ENCODE peak calls at places on chromosomes 16 and 17, in four cellular contexts. One of them, this sample, is unnamed.

GRCh38 chr16:47247691-47248090 is 103.9 kb upstream of the NETO2 start:
- DNase-seq in lung: no peak
- DNase-seq in esophagus squamous epithelium: no peak
- DNase-seq in endothelial cell of umbilical vein: no peak
- DNase-seq in this sample: no peak

GRCh38 chr17:3927628-3928010 is 11.4 kb upstream of the P2RX1 start:
- DNase-seq in esophagus squamous epithelium: no peak
- DNase-seq in lung: no peak
- DNase-seq in endothelial cell of umbilical vein: no peak
- DNase-seq in this sample: no peak

GRCh38 chr17:45316271-45317112 is at the start of gene MAP3K14:
- DNase-seq in lung: peak; percentile 67
- DNase-seq in endothelial cell of umbilical vein: peak; percentile 82
- DNase-seq in esophagus squamous epithelium: no peak
- DNase-seq in this sample: no peak

GRCh38 chr17:1143573-1143972 is 36.2 kb downstream of the ABR start:
- DNase-seq in esophagus squamous epithelium: no peak
- DNase-seq in endothelial cell of umbilical vein: no peak
- DNase-seq in lung: no peak
- DNase-seq in this sample: no peak

GRCh38 chr17:40191237-40192208 is 14.3 kb downstream of the RAPGEFL1 start:
- DNase-seq in endothelial cell of umbilical vein: peak; percentile 88
- DNase-seq in esophagus squamous epithelium: peak; percentile 28
- DNase-seq in lung: peak; percentile 68
- DNase-seq in this sample: no peak

GRCh38 chr16:57656342-57656955 is 11.7 kb upstream of the ADGRG3 start:
- DNase-seq in esophagus squamous epithelium: no peak
- DNase-seq in endothelial cell of umbilical vein: no peak
- DNase-seq in lung: no peak
- DNase-seq in this sample: no peak

GRCh38 chr17:17523714-17524075 is 27.5 kb upstream of the RASD1 start:
- DNase-seq in lung: no peak
- DNase-seq in endothelial cell of umbilical vein: no peak
- DNase-seq in esophagus squamous epithelium: no peak
- DNase-seq in this sample: no peak

GRCh38 chr17:76442341-76443338 is 10.3 kb downstream of the UBE2O start:
- DNase-seq in endothelial cell of umbilical vein: peak; percentile 30
- DNase-seq in lung: no peak
- DNase-seq in esophagus squamous epithelium: no peak
- DNase-seq in this sample: no peak

GRCh38 chr16:7331997-7332396 is 648 bp upstream of the RBFOX1 start:
- DNase-seq in lung: no peak
- DNase-seq in esophagus squamous epithelium: no peak
- DNase-seq in endothelial cell of umbilical vein: no peak
- DNase-seq in this sample: no peak

GRCh38 chr16:86304868-86305267 is 205.5 kb upstream of the FOXF1 start:
- DNase-seq in lung: no peak
- DNase-seq in endothelial cell of umbilical vein: no peak
- DNase-seq in esophagus squamous epithelium: no peak
- DNase-seq in this sample: no peak

GRCh38 chr16:65200857-65201256 is 79.0 kb upstream of the CDH11 start:
- DNase-seq in esophagus squamous epithelium: no peak
- DNase-seq in endothelial cell of umbilical vein: no peak
- DNase-seq in lung: no peak
- DNase-seq in this sample: no peak

GRCh38 chr16:19613834-19614233 is 58.3 kb downstream of the VPS35L start:
- DNase-seq in lung: no peak
- DNase-seq in endothelial cell of umbilical vein: no peak
- DNase-seq in esophagus squamous epithelium: no peak
- DNase-seq in this sample: no peak

GRCh38 chr17:40371261-40371929 is 6.9 kb upstream of the GJD3 start:
- DNase-seq in esophagus squamous epithelium: no peak
- DNase-seq in endothelial cell of umbilical vein: no peak
- DNase-seq in lung: no peak
- DNase-seq in this sample: no peak

GRCh38 chr17:11240841-11241610 is at the start of gene SHISA6:
- DNase-seq in esophagus squamous epithelium: no peak
- DNase-seq in endothelial cell of umbilical vein: no peak
- DNase-seq in lung: no peak
- DNase-seq in this sample: no peak

GRCh38 chr17:81097943-81098308 is 63.0 kb downstream of the BAIAP2 start:
- DNase-seq in esophagus squamous epithelium: no peak
- DNase-seq in lung: no peak
- DNase-seq in endothelial cell of umbilical vein: no peak
- DNase-seq in this sample: no peak

DNA sequence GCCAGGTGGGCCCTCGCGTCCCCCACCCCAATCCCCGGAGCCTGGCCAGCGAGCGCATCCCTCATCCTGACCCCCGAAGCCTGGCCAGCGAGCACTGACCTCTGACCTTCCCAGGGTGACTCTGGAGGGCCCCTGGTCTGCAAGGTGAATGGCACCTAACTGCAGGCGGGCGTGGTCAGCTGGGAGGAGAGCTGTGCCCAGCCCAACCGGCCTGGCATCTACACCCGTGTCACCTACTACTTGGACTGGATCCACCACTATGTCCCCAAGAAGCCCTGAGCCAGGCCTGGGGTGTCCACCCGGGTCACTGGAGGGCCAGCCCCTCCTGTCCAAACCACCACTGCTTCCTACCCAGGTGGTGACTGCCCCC is 2.3 kb downstream of the TPSD1 start:
- DNase-seq in endothelial cell of umbilical vein: no peak
- DNase-seq in lung: no peak
- DNase-seq in esophagus squamous epithelium: no peak
- DNase-seq in this sample: no peak
- H3K27me3 ChIP-seq in endothelial cell of umbilical vein: peaks cover 25% of the 10 kb centered on the region
- H3K27me3 ChIP-seq in lung: peaks cover 17% of the 10 kb centered on the region
- H3K27me3 ChIP-seq in esophagus squamous epithelium: no peaks in the 10 kb centered on the region
- H3K27me3 ChIP-seq in this sample: peaks cover 39% of the 10 kb centered on the region

GRCh38 chr16:35180970-35181369 is 1721.6 kb downstream of the TP53TG3F start:
- DNase-seq in endothelial cell of umbilical vein: no peak
- DNase-seq in lung: no peak
- DNase-seq in esophagus squamous epithelium: no peak
- DNase-seq in this sample: no peak
- H3K9me3 ChIP-seq in endothelial cell of umbilical vein: peaks cover 6% of the 10 kb centered on the region
- H3K9me3 ChIP-seq in lung: no peaks in the 10 kb centered on the region
- H3K9me3 ChIP-seq in esophagus squamous epithelium: no peaks in the 10 kb centered on the region
- H3K9me3 ChIP-seq in this sample: peaks cover 61% of the 10 kb centered on the region

GRCh38 chr17:66562119-66562518 is 259.7 kb downstream of the PRKCA start:
- DNase-seq in lung: no peak
- DNase-seq in endothelial cell of umbilical vein: no peak
- DNase-seq in esophagus squamous epithelium: no peak
- DNase-seq in this sample: no peak
- H3K27me3 ChIP-seq in lung: no peaks in the 10 kb centered on the region
- H3K27me3 ChIP-seq in endothelial cell of umbilical vein: no peaks in the 10 kb centered on the region
- H3K27me3 ChIP-seq in esophagus squamous epithelium: no peaks in the 10 kb centered on the region
- H3K27me3 ChIP-seq in this sample: no peaks in the 10 kb centered on the region

DNA sequence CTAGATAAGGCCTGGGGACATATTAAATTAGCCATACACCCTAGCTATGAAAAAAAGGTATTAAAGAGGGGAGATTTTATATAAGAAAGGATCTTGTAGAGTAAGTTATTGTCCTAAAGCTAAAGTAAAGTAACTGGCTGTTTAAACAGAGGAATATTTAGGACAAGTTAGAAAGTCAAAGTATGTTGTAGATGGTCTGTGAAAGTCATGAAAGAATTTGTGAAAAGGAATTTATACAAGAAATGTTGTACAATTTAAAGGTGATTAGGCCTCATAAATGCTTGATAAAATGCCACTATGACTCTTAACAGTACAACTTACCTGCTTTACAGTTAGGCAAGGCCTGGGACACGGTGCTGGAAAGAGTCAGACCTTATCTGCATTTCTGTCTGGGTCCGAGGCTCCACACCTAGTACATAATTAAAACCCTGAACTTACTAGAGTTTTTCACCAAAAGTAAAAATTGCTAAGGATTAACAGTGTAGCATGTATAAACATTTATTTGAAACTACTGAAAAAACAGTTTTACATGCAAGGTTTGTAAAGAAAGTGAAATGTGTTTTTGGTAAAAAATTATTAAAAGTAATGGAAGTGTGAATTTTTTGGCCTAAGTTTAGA is 445.3 kb upstream of the TOM1L1 start:
- DNase-seq in lung: no peak
- DNase-seq in endothelial cell of umbilical vein: no peak
- DNase-seq in esophagus squamous epithelium: no peak
- DNase-seq in this sample: no peak
- H3K9me3 ChIP-seq in lung: peaks cover 9% of the 10 kb centered on the region
- H3K9me3 ChIP-seq in endothelial cell of umbilical vein: peaks cover 5% of the 10 kb centered on the region
- H3K9me3 ChIP-seq in esophagus squamous epithelium: peaks cover 8% of the 10 kb centered on the region
- H3K9me3 ChIP-seq in this sample: peaks cover 11% of the 10 kb centered on the region

GRCh38 chr17:20787281-20787680 is 207.8 kb downstream of the CDRT15L2 start:
- DNase-seq in lung: no peak
- DNase-seq in esophagus squamous epithelium: no peak
- DNase-seq in endothelial cell of umbilical vein: no peak
- DNase-seq in this sample: no peak
- H3K27me3 ChIP-seq in lung: no peaks in the 10 kb centered on the region
- H3K27me3 ChIP-seq in esophagus squamous epithelium: no peaks in the 10 kb centered on the region
- H3K27me3 ChIP-seq in endothelial cell of umbilical vein: peaks cover 2% of the 10 kb centered on the region
- H3K27me3 ChIP-seq in this sample: peaks cover 13% of the 10 kb centered on the region

DNA sequence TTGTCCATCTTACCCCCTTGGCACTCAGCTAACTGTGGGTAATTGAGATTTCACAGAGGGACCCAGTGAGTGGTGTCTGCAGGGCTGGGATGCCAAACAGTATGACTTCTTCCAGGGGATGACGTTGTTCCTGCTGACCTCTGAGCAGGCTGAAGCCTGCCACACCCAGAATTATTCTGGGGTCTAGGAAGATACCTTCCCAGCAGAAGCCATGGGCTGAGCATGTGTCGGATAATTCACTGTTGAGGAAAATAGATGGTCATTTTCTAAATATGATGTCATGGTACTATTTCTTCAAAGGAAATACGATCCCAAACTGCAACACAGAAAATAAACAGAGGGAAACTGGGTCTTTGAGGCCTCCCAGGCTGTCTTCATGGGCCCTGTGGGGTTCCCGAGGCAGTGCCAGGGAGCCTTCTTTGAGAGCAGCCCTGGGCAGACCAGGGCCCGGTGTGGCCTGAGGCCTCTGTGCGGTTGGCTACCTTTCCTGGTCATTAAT is 17.4 kb downstream of the WNT9B start:
- DNase-seq in endothelial cell of umbilical vein: no peak
- DNase-seq in lung: no peak
- DNase-seq in esophagus squamous epithelium: no peak
- DNase-seq in this sample: no peak
- H3K9me3 ChIP-seq in endothelial cell of umbilical vein: no peaks in the 10 kb centered on the region
- H3K9me3 ChIP-seq in lung: no peaks in the 10 kb centered on the region
- H3K9me3 ChIP-seq in esophagus squamous epithelium: no peaks in the 10 kb centered on the region
- H3K9me3 ChIP-seq in this sample: no peaks in the 10 kb centered on the region

GRCh38 chr17:47866941-47867340 is 16.0 kb upstream of the SP6 start:
- DNase-seq in esophagus squamous epithelium: no peak
- DNase-seq in endothelial cell of umbilical vein: no peak
- DNase-seq in lung: no peak
- DNase-seq in this sample: no peak

GRCh38 chr17:47868134-47868533 is 17.2 kb upstream of the SP6 start:
- DNase-seq in lung: no peak
- DNase-seq in endothelial cell of umbilical vein: no peak
- DNase-seq in esophagus squamous epithelium: no peak
- DNase-seq in this sample: no peak

GRCh38 chr17:47871048-47871447 is 20.1 kb upstream of the SP6 start:
- DNase-seq in lung: no peak
- DNase-seq in esophagus squamous epithelium: no peak
- DNase-seq in endothelial cell of umbilical vein: no peak
- DNase-seq in this sample: no peak

GRCh38 chr17:47870042-47870441 is 19.1 kb upstream of the SP6 start:
- DNase-seq in lung: no peak
- DNase-seq in endothelial cell of umbilical vein: no peak
- DNase-seq in esophagus squamous epithelium: no peak
- DNase-seq in this sample: no peak

GRCh38 chr17:47869114-47869513 is 18.2 kb upstream of the SP6 start:
- DNase-seq in endothelial cell of umbilical vein: no peak
- DNase-seq in lung: no peak
- DNase-seq in esophagus squamous epithelium: no peak
- DNase-seq in this sample: no peak
- H3K27me3 ChIP-seq in endothelial cell of umbilical vein: peaks cover 54% of the 10 kb centered on the region
- H3K27me3 ChIP-seq in lung: no peaks in the 10 kb centered on the region
- H3K27me3 ChIP-seq in esophagus squamous epithelium: no peaks in the 10 kb centered on the region
- H3K27me3 ChIP-seq in this sample: peaks cover 26% of the 10 kb centered on the region

GRCh38 chr16:35686595-35686994 is 2227.2 kb downstream of the TP53TG3F start:
- DNase-seq in endothelial cell of umbilical vein: no peak
- DNase-seq in esophagus squamous epithelium: no peak
- DNase-seq in lung: no peak
- DNase-seq in this sample: no peak
- H3K9me3 ChIP-seq in endothelial cell of umbilical vein: peaks cover 4% of the 10 kb centered on the region
- H3K9me3 ChIP-seq in esophagus squamous epithelium: peaks cover 41% of the 10 kb centered on the region
- H3K9me3 ChIP-seq in lung: no peaks in the 10 kb centered on the region
- H3K9me3 ChIP-seq in this sample: peaks cover 46% of the 10 kb centered on the region

GRCh38 chr17:42676424-42677011 is at the start of gene PLEKHH3:
- DNase-seq in esophagus squamous epithelium: no peak
- DNase-seq in endothelial cell of umbilical vein: no peak
- DNase-seq in lung: no peak
- DNase-seq in this sample: no peak

GRCh38 chr17:42675348-42675983 is 1.3 kb downstream of the PLEKHH3 start:
- DNase-seq in esophagus squamous epithelium: no peak
- DNase-seq in endothelial cell of umbilical vein: no peak
- DNase-seq in lung: no peak
- DNase-seq in this sample: no peak

GRCh38 chr17:42674755-42675347 is 1.9 kb downstream of the PLEKHH3 start:
- DNase-seq in esophagus squamous epithelium: no peak
- DNase-seq in endothelial cell of umbilical vein: no peak
- DNase-seq in lung: no peak
- DNase-seq in this sample: no peak

GRCh38 chr17:42677012-42677857 is 441 bp upstream of the PLEKHH3 start:
- DNase-seq in endothelial cell of umbilical vein: peak; percentile 100
- DNase-seq in esophagus squamous epithelium: peak; percentile 98
- DNase-seq in lung: peak; percentile 100
- DNase-seq in this sample: peak; percentile 99

DNA sequence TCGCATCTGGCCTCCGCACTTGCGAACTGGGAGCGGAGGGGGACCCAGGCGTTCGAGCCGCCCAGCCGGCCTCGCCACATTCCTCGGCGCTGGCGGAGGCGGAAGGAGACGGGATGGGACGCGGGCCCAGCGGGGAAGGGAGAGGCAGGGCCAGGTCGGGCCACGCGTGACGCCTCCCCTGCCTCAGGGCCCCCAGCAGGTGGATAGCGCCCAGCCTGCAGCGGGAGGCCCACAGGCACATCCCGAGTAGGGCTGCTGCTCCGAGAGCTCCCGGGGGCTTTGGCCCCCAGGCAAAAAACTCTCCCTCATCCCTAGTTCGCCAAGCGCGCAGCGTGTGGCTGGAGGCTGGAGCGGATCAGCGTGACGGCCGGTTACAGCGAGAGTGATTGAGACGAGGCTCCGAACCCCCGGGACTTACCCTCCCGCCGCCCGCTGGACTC is 790 bp downstream of the PLEKHH3 start:
- DNase-seq in esophagus squamous epithelium: no peak
- DNase-seq in lung: no peak
- DNase-seq in endothelial cell of umbilical vein: peak; percentile 45
- DNase-seq in this sample: no peak
- H3K27me3 ChIP-seq in esophagus squamous epithelium: no peaks in the 10 kb centered on the region
- H3K27me3 ChIP-seq in lung: no peaks in the 10 kb centered on the region
- H3K27me3 ChIP-seq in endothelial cell of umbilical vein: no peaks in the 10 kb centered on the region
- H3K27me3 ChIP-seq in this sample: no peaks in the 10 kb centered on the region

GRCh38 chr16:35431829-35432663 is 1972.6 kb downstream of the TP53TG3F start:
- DNase-seq in esophagus squamous epithelium: no peak
- DNase-seq in endothelial cell of umbilical vein: no peak
- DNase-seq in lung: no peak
- DNase-seq in this sample: no peak
- H3K9me3 ChIP-seq in esophagus squamous epithelium: no peaks in the 10 kb centered on the region
- H3K9me3 ChIP-seq in endothelial cell of umbilical vein: peaks cover 21% of the 10 kb centered on the region
- H3K9me3 ChIP-seq in lung: no peaks in the 10 kb centered on the region
- H3K9me3 ChIP-seq in this sample: peaks cover 28% of the 10 kb centered on the region